ENCODE peak calls at places on chromosome 4, in seven cellular contexts. H is colonic mucosa, X is transverse colon, J is mesenchymal stem cell, T is hepatocyte, L is foreskin keratinocyte, D is lower lobe of right lung. K is an unnamed sample. For H3K4me1, the result is how much of the 10 kb centered on the place peaks cover.

GRCh38 chr4:124409044-124409443 is 303.5 kb downstream of the ANKRD50 start:
- DNase-seq in L (no peak), D (no peak), J (no peak), H (no peak), T (no peak), X (no peak), K (no peak)

GRCh38 chr4:147788791-147789190 is 56.9 kb downstream of the ARHGAP10 start:
- DNase-seq in D (no peak), H (no peak), J (no peak), X (no peak), T (no peak), L (no peak), K (no peak)

GRCh38 chr4:80184053-80184790 is 13.1 kb upstream of the PRDM8 start:
- DNase-seq in T (peak), X (peak), H (peak), D (peak), L (peak), J (peak), K (peak)

GRCh38 chr4:156962069-156962377 is 9.6 kb downstream of the PDGFC start:
- DNase-seq in L (no peak), J (no peak), X (no peak), H (no peak), D (no peak), T (no peak), K (no peak)

GRCh38 chr4:99131378-99131777 is 12.7 kb downstream of the ADH4 start:
- DNase-seq in T (no peak), D (no peak), H (no peak), L (no peak), J (no peak), X (no peak), K (no peak)

GRCh38 chr4:1041147-1041935 is 29.9 kb downstream of the FGFRL1 start:
- DNase-seq in D (no peak), T (peak), H (no peak), J (peak), X (no peak), L (peak), K (no peak)

GRCh38 chr4:147943159-147943638 is 211.3 kb downstream of the ARHGAP10 start:
- DNase-seq in L (no peak), J (no peak), X (no peak), D (no peak), H (no peak), T (no peak), K (no peak)

GRCh38 chr4:10664408-10664807 is 20.2 kb downstream of the CLNK start:
- DNase-seq in L (peak), T (peak), D (no peak), H (no peak), J (peak), X (no peak), K (no peak)

GRCh38 chr4:87093443-87094123 is 126.8 kb downstream of the KLHL8 start:
- DNase-seq in T (peak), J (peak), H (peak), X (no peak), D (no peak), L (peak), K (peak)

GRCh38 chr4:624705-625590 is at the start of gene PDE6B:
- DNase-seq in L (no peak), H (no peak), J (no peak), T (no peak), D (no peak), X (no peak), K (peak)

GRCh38 chr4:20623936-20624335 is 76.3 kb upstream of the PACRGL start:
- DNase-seq in J (no peak), D (no peak), H (no peak), X (no peak), T (no peak), L (no peak), K (no peak)

GRCh38 chr4:138919094-138919936 is 96.3 kb upstream of the NOCT start:
- DNase-seq in H (peak), T (peak), D (peak), J (peak), L (peak), X (peak), K (peak)

GRCh38 chr4:28918871-28919270 is 1801.3 kb upstream of the PCDH7 start:
- DNase-seq in D (no peak), L (peak), T (no peak), X (no peak), H (no peak), J (no peak), K (no peak)

GRCh38 chr4:117949621-117950020 is 84.7 kb upstream of the NDST3 start:
- DNase-seq in H (no peak), D (no peak), T (no peak), X (no peak), L (no peak), J (peak), K (no peak)

GRCh38 chr4:8838296-8838695 is 33.3 kb downstream of the HMX1 start:
- DNase-seq in L (no peak), D (no peak), H (no peak), X (no peak), T (no peak), J (no peak), K (no peak)

GRCh38 chr4:182745268-182745667 is 171.9 kb downstream of the DCTD start:
- DNase-seq in L (peak), X (no peak), D (no peak), H (no peak), J (no peak), T (peak), K (no peak)

GRCh38 chr4:47490550-47490949 is 5.5 kb downstream of the ATP10D start:
- DNase-seq in X (no peak), H (no peak), T (peak), J (peak), D (no peak), L (peak), K (peak)

GRCh38 chr4:41460641-41461040 is 77.3 kb upstream of the LIMCH1 start:
- DNase-seq in L (no peak), T (no peak), D (no peak), J (no peak), H (no peak), X (no peak), K (no peak)

GRCh38 chr4:73998040-73999011 is at the start of gene CXCL5:
- DNase-seq in L (peak), D (peak), T (peak), H (no peak), X (peak), J (peak), K (no peak)

GRCh38 chr4:61922766-61923165 is 722.6 kb downstream of the ADGRL3 start:
- DNase-seq in H (no peak), J (peak), X (no peak), T (peak), L (no peak), D (no peak), K (peak)

GRCh38 chr4:153259679-153260078 is 55.4 kb downstream of the TRIM2 start:
- DNase-seq in J (no peak), T (no peak), X (no peak), D (no peak), L (no peak), H (no peak), K (no peak)

GRCh38 chr4:176435891-176436499 is 116.2 kb downstream of the SPCS3 start:
- DNase-seq in D (no peak), X (no peak), T (no peak), H (no peak), J (peak), L (no peak), K (no peak)

GRCh38 chr4:54661686-54662085 is 3.9 kb downstream of the KIT start:
- DNase-seq in T (no peak), D (no peak), X (no peak), L (peak), H (no peak), J (peak), K (no peak)

GRCh38 chr4:73452953-73453700 is 17.1 kb downstream of the AFP start:
- DNase-seq in D (no peak), L (peak), H (peak), T (peak), X (peak), J (no peak), K (peak)

GRCh38 chr4:138192113-138192512 is 50.0 kb downstream of the SLC7A11 start:
- DNase-seq in L (peak), D (no peak), X (no peak), J (peak), H (no peak), T (no peak), K (no peak)

GRCh38 chr4:166121897-166122296 is 248.9 kb downstream of the TLL1 start:
- DNase-seq in H (no peak), X (no peak), T (no peak), L (peak), D (no peak), J (no peak), K (no peak)

GRCh38 chr4:85431881-85432280 is 43.1 kb upstream of the ARHGAP24 start:
- DNase-seq in J (no peak), L (no peak), T (no peak), H (no peak), X (no peak), D (no peak), K (no peak)

GRCh38 chr4:184774152-184774551 is 40.3 kb upstream of the CENPU start:
- DNase-seq in H (no peak), J (no peak), L (no peak), T (no peak), X (no peak), D (no peak), K (no peak)

GRCh38 chr4:144645621-144646522 is at the start of gene HHIP:
- DNase-seq in X (peak), L (no peak), J (peak), H (peak), D (peak), T (peak), K (no peak)

GRCh38 chr4:8336412-8337075 is 67.0 kb downstream of the HTRA3 start:
- DNase-seq in X (no peak), L (peak), J (peak), T (no peak), H (no peak), D (no peak), K (no peak)

GRCh38 chr4:79865253-79865652 is 207.8 kb downstream of the ANTXR2 start:
- DNase-seq in D (no peak), T (no peak), J (peak), H (no peak), X (no peak), L (peak), K (no peak)

GRCh38 chr4:60938621-60939020 is 261.5 kb upstream of the ADGRL3 start:
- DNase-seq in X (no peak), J (no peak), D (no peak), L (peak), T (no peak), H (no peak), K (peak)

GRCh38 chr4:6560416-6561172 is 14.4 kb upstream of the MAN2B2 start:
- DNase-seq in T (no peak), L (no peak), J (no peak), X (no peak), H (no peak), D (no peak), K (no peak)

GRCh38 chr4:6962211-6963041 is 52.8 kb downstream of the TBC1D14 start:
- DNase-seq in T (no peak), D (no peak), H (no peak), L (no peak), X (no peak), J (no peak), K (no peak)

GRCh38 chr4:48799157-48799556 is 19.1 kb upstream of the FRYL start:
- DNase-seq in X (no peak), D (no peak), L (peak), T (no peak), J (no peak), H (no peak), K (no peak)

GRCh38 chr4:77104405-77105292 is 28.9 kb upstream of the CCNI start:
- DNase-seq in D (peak), T (peak), L (peak), H (peak), J (no peak), X (peak), K (no peak)

GRCh38 chr4:10143171-10143570 is 26.6 kb upstream of the WDR1 start:
- DNase-seq in D (no peak), T (no peak), L (no peak), J (no peak), H (no peak), X (no peak), K (no peak)

GRCh38 chr4:187687701-187688100 is 307.9 kb upstream of the ZFP42 start:
- DNase-seq in L (no peak), J (peak), X (no peak), D (no peak), T (no peak), H (no peak), K (no peak)

GRCh38 chr4:102560115-102560514 is 59.0 kb downstream of the NFKB1 start:
- DNase-seq in D (no peak), X (no peak), L (no peak), T (no peak), H (no peak), J (no peak), K (no peak)

GRCh38 chr4:102566426-102566825 is 65.3 kb downstream of the NFKB1 start:
- DNase-seq in D (no peak), L (no peak), J (no peak), T (no peak), H (no peak), X (no peak), K (no peak)

GRCh38 chr4:102560743-102561341 is 59.7 kb downstream of the NFKB1 start:
- DNase-seq in D (no peak), J (no peak), T (no peak), L (no peak), X (no peak), H (no peak), K (no peak)

GRCh38 chr4:102564399-102564921 is 63.3 kb downstream of the NFKB1 start:
- DNase-seq in X (no peak), T (no peak), L (peak), J (peak), H (no peak), D (no peak), K (no peak)

DNA sequence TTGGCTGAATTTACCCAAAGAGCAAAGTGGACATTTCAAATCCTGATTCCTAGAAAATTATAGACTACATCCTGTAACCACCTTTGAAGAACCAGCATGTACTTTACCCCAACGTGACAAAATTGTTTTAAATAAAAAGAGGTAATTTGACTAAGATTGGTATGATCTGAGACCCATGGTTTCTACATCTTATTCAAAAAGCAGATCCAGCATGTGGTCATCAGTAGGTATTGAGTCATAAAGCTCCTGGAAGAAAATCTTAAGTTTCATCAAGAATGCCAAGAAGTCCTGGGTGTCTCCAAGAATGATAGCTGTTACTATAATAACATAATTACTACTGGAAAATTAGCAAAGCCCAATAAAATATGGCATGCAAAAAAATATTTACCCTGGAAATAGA is 61.8 kb downstream of the NFKB1 start:
- DNase-seq in T (no peak), X (no peak), D (no peak), L (peak), J (no peak), H (no peak), K (no peak)
- H3K4me1 ChIP-seq in T (under half), X (under half), D (under half), L (under half), J (under half), H (under half), K (under half)

GRCh38 chr4:2588259-2588658 is 51.8 kb downstream of the FAM193A start:
- DNase-seq in T (no peak), X (no peak), J (no peak), H (no peak), L (no peak), D (no peak), K (no peak)

GRCh38 chr4:2583092-2583491 is 46.6 kb downstream of the FAM193A start:
- DNase-seq in J (no peak), T (no peak), L (no peak), D (no peak), X (no peak), H (no peak), K (no peak)

GRCh38 chr4:2587215-2587823 is 50.9 kb downstream of the FAM193A start:
- DNase-seq in X (no peak), J (no peak), T (no peak), H (no peak), D (no peak), L (no peak), K (no peak)

GRCh38 chr4:2583517-2583916 is 47.1 kb downstream of the FAM193A start:
- DNase-seq in T (peak), X (no peak), H (no peak), L (peak), J (peak), D (no peak), K (peak)

DNA sequence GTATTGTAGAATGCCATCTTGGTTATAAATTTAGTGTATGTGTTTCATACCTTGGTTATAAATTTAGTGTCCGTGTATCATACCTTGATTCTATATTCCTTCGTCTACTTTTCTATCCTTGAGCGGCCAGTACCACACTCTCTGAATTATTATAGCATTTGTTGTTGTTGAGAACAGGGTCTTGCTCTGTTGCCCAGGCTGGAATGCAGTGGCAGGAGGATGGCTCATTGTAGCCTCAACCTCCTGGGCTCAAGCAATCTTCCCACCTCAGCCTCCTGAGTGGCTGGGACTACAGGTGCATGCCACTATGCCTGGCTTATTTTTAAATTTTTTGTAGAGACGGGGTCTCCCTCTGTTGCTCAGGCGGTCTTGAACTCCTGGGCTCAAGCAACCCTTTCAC is 50.1 kb downstream of the FAM193A start:
- DNase-seq in L (no peak), H (no peak), D (no peak), X (no peak), J (no peak), T (no peak), K (no peak)
- H3K4me1 ChIP-seq in L (under half), H (under half), D (half or more), X (half or more), J (under half), T (under half), K (under half)

GRCh38 chr4:113682730-113683129 is 78.8 kb downstream of the CAMK2D start:
- DNase-seq in L (peak), T (no peak), X (no peak), J (no peak), D (no peak), H (no peak), K (no peak)

GRCh38 chr4:113683143-113683542 is 78.4 kb downstream of the CAMK2D start:
- DNase-seq in H (no peak), X (peak), J (no peak), T (no peak), L (no peak), D (no peak), K (no peak)

GRCh38 chr4:113686950-113687718 is 74.4 kb downstream of the CAMK2D start:
- DNase-seq in T (no peak), H (no peak), J (no peak), X (no peak), D (no peak), L (no peak), K (no peak)

GRCh38 chr4:113689394-113689793 is 72.1 kb downstream of the CAMK2D start:
- DNase-seq in X (no peak), H (no peak), T (no peak), J (no peak), L (no peak), D (no peak), K (no peak)

DNA sequence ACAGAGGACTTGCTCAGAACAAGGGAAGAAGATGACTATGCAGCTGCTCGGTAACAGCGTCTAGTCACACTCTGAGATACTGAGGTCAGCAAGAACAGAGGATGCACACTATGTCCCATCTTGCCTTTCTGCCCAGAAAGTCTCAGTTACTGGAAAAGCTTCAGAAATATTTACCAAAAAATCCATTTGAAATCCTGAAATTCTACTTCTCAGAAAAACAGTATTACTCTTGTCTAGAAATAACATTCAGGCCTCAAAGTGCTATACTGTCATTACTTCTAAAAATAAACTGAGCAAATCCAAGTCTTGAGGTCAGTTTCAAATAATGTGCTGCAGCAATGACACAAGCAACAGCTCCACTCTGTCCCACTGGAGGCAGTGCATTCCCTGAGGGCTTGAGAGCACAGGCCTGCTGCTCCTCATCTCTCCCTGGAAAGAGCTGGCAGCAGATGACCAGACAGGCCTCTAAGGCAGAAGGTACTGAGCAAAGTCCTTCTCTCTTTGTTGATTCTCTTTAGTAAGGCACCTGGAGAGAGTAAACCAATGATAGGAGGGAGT is 76.9 kb downstream of the CAMK2D start:
- DNase-seq in L (no peak), D (no peak), X (peak), H (peak), T (peak), J (peak), K (peak)
- H3K4me1 ChIP-seq in L (under half), D (under half), X (under half), H (under half), T (under half), J (under half), K (half or more)

GRCh38 chr4:136281307-136281706 is 1251.0 kb downstream of the PCDH18 start:
- DNase-seq in H (no peak), J (no peak), L (no peak), X (no peak), D (no peak), T (no peak), K (no peak)
- H3K4me1 ChIP-seq in H (under half), J (under half), L (under half), X (under half), D (under half), T (under half), K (under half)

GRCh38 chr4:37991623-37992410 is 31.6 kb downstream of the PTTG2 start:
- DNase-seq in L (no peak), J (no peak), H (no peak), D (no peak), X (no peak), T (no peak), K (no peak)
- H3K4me1 ChIP-seq in L (under half), J (under half), H (under half), D (half or more), X (half or more), T (under half), K (under half)

GRCh38 chr4:119209077-119209476 is 3.4 kb upstream of the USP53 start:
- DNase-seq in X (no peak), D (no peak), T (peak), J (peak), L (peak), H (no peak), K (no peak)
- H3K4me1 ChIP-seq in X (under half), D (under half), T (under half), J (under half), L (under half), H (under half), K (under half)

GRCh38 chr4:158169516-158169915 is 3.3 kb downstream of the GASK1B start:
- DNase-seq in D (no peak), J (no peak), H (no peak), L (no peak), X (no peak), T (no peak), K (no peak)
- H3K4me1 ChIP-seq in D (under half), J (under half), H (under half), L (under half), X (under half), T (under half), K (under half)

GRCh38 chr4:15395342-15395741 is 32.5 kb upstream of the C1QTNF7 start:
- DNase-seq in X (no peak), H (no peak), J (no peak), T (no peak), L (no peak), D (no peak), K (no peak)
- H3K4me1 ChIP-seq in X (under half), H (under half), J (under half), T (under half), L (under half), D (under half), K (under half)